ENCODE peak calls at places on chromosome 18, in five cellular contexts. O, X, I, T and V are unnamed samples.

GRCh38 chr18:48861181-48861715 is 89.5 kb downstream of the SMAD7 start:
- DNase-seq in O (no peak), X (no peak), I (no peak), T (no peak), V (no peak)

GRCh38 chr18:50182516-50182915 is 12.4 kb downstream of the MYO5B start:
- DNase-seq in O (no peak), X (no peak), I (no peak), T (no peak), V (no peak)

GRCh38 chr18:48845174-48845573 is 105.6 kb downstream of the SMAD7 start:
- DNase-seq in O (no peak), X (no peak), I (no peak), T (peak; percentile 37), V (no peak)

GRCh38 chr18:53799134-53799533 is 425.3 kb downstream of the MBD2 start:
- DNase-seq in O (no peak), X (no peak), I (no peak), T (no peak), V (no peak)

GRCh38 chr18:44725300-44726096 is 44.8 kb downstream of the SETBP1 start:
- DNase-seq in O (peak; percentile 51), X (peak; percentile 17), I (no peak), T (peak; percentile 75), V (no peak)

GRCh38 chr18:56661414-56662101 is 10.4 kb downstream of the WDR7 start:
- DNase-seq in O (no peak), X (no peak), I (no peak), T (no peak), V (no peak)

GRCh38 chr18:52670903-52671302 is 330.9 kb downstream of the DCC start:
- DNase-seq in O (no peak), X (no peak), I (no peak), T (no peak), V (no peak)

GRCh38 chr18:183769-184168 is 25.4 kb downstream of the USP14 start:
- DNase-seq in O (no peak), X (no peak), I (no peak), T (peak; percentile 31), V (no peak)

GRCh38 chr18:393558-393957 is 106.9 kb downstream of the COLEC12 start:
- DNase-seq in O (no peak), X (no peak), I (no peak), T (no peak), V (no peak)

GRCh38 chr18:27954226-27954625 is 222.7 kb downstream of the CDH2 start:
- DNase-seq in O (no peak), X (peak; percentile 35), I (no peak), T (no peak), V (no peak)

GRCh38 chr18:74976331-74976909 is 232.5 kb downstream of the PTGR3 start:
- DNase-seq in O (no peak), X (no peak), I (no peak), T (no peak), V (no peak)

GRCh38 chr18:32851936-32852335 is 79.1 kb upstream of the KLHL14 start:
- DNase-seq in O (no peak), X (no peak), I (no peak), T (no peak), V (no peak)

GRCh38 chr18:32848836-32849235 is 76.0 kb upstream of the KLHL14 start:
- DNase-seq in O (no peak), X (no peak), I (no peak), T (no peak), V (no peak)

GRCh38 chr18:32847719-32848118 is 74.9 kb upstream of the KLHL14 start:
- DNase-seq in O (no peak), X (no peak), I (no peak), T (no peak), V (no peak)
- TF ChIP-seq CTCF in O (no peak), X (no peak), I (no peak), T (no peak), V (peak; percentile 30)

DNA sequence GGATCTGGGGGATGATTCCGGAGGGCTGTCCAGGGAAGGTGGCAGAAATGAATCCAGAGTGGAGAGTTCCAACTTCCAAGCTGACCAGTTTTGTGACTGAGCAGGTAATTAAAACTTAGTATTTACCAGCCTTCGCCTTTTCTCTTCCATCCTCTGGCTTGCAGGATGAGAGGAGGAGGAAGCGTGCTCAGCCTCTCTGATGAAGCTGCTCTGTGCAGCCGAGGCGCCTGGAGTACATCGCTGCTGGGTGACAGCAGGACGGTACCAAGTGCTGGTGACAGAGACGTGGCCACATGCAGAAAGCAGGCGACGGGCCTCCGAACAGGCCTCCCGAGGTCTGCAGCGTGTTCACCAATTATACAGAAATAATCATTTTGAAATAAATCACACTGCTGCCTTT is 95.0 kb downstream of the MBP start:
- DNase-seq in O (no peak), X (no peak), I (no peak), T (no peak), V (no peak)
- TF ChIP-seq CTCF in O (no peak), X (no peak), I (no peak), T (no peak), V (no peak)

GRCh38 chr18:24089059-24089458 is 49.8 kb upstream of the CABYR start:
- DNase-seq in O (no peak), X (no peak), I (no peak), T (no peak), V (no peak)

GRCh38 chr18:24089626-24090337 is 49.1 kb upstream of the CABYR start:
- DNase-seq in O (no peak), X (no peak), I (no peak), T (no peak), V (no peak)

GRCh38 chr18:24083550-24083949 is 55.3 kb upstream of the CABYR start:
- DNase-seq in O (no peak), X (no peak), I (no peak), T (no peak), V (no peak)

GRCh38 chr18:24090876-24091275 is 48.0 kb upstream of the CABYR start:
- DNase-seq in O (no peak), X (no peak), I (no peak), T (no peak), V (no peak)

DNA sequence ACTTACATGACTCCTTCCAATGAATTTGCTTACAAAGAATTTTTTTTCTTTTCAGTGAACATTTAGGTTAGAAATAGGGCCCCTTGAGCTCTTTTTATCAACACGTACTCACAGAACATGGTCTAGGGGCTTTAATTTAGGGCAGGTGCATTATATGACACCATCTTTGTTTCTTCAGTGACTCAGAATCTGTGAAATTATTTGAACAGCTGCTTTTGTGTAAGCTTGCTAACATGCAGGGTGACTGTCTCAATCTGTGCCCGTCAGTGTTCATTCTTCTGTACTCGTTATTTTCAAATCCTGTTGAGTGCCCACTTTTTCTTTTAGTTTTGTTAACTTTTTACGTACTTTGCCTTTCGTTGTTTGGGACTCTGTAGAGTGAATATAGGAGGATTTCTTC is 52.8 kb upstream of the CABYR start:
- DNase-seq in O (no peak), X (no peak), I (no peak), T (no peak), V (no peak)
- TF ChIP-seq CTCF in O (no peak), X (no peak), I (no peak), T (no peak), V (no peak)

GRCh38 chr18:79030680-79031079 is 38.5 kb upstream of the ATP9B start:
- DNase-seq in O (no peak), X (no peak), I (no peak), T (no peak), V (no peak)

GRCh38 chr18:79022603-79023002 is 43.0 kb downstream of the SALL3 start:
- DNase-seq in O (no peak), X (no peak), I (no peak), T (no peak), V (no peak)

DNA sequence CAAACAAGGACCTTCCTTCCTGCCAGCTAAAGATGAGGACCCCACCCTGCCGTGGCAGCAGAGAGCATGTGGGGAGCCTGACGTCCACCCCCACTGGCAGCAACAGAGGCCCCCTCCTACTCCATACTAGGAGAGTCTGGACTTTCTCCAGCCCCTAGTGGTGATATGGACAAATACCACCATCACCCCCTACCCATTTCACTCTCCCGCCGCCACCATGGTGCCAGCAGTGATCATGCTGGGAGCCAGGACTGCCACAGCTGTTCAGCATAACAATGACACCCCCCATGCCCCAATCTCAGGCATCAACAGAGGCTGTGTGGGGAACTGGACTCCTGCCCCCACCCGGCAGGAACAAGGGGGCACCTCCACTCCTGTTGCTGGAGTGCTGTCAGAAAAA is 42.7 kb upstream of the ATP9B start:
- DNase-seq in O (no peak), X (no peak), I (no peak), T (no peak), V (no peak)
- TF ChIP-seq CTCF in O (no peak), X (no peak), I (no peak), T (peak; percentile 22), V (peak; percentile 57)

GRCh38 chr18:31420524-31420923 is 27.0 kb upstream of the DSG3 start:
- DNase-seq in O (no peak), X (no peak), I (no peak), T (no peak), V (no peak)

GRCh38 chr18:31428211-31428610 is 19.3 kb upstream of the DSG3 start:
- DNase-seq in O (no peak), X (no peak), I (no peak), T (no peak), V (no peak)

GRCh38 chr18:31426021-31426420 is 21.5 kb upstream of the DSG3 start:
- DNase-seq in O (no peak), X (no peak), I (no peak), T (no peak), V (no peak)

GRCh38 chr18:31427010-31427409 is 20.5 kb upstream of the DSG3 start:
- DNase-seq in O (no peak), X (no peak), I (no peak), T (no peak), V (no peak)

DNA sequence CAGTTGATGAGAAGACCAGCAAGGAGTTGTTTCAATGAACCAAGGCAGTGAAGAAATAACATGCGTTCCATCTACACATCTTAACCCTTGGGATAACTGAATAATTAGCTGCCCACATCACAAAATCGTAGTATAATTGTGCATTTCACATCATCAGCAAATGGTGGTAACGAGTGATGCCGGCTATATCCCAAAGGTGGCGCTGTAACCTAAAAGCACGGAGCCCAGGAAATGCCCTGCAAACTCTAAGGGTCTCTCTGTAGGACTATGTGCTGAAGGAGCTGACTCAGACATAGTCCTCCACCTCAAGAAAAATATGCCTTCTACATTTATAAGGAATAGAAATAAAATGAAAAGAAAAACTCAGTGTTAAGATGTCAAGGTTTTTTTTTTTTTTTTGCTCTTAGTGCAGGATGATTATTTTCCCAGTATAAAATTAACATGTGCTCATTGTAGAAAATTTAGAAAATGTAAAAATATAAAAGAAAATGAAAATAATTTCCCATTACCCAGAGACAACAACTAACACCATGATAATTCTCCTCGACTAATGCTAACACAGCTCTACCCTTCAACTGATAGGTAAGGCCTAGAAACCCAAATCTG is 23.1 kb upstream of the DSG3 start:
- DNase-seq in O (no peak), X (no peak), I (no peak), T (peak; percentile 40), V (no peak)
- TF ChIP-seq CTCF in O (peak; percentile 29), X (peak; percentile 23), I (peak; percentile 70), T (peak; percentile 81), V (peak; percentile 84)

DNA sequence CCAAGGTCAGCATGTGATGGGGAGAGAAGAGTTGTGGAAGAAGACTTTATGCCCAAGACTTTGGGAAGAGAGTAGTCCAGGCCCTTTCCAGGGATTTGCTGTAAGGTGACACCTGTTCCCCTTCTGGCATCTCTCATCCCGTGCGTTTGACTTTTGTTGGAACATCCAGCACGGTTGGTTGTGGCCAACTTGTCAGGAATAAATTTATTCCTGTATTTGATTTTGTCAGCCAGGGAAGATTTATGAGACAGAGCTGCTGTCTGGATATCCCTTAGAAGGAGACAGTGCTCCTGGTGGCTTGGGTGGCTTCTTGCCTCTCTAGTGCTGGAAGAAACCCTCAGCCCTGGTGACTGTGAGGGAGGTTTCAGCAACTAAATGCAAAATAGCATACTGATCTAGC is 121.5 kb downstream of the PTPRM start:
- DNase-seq in O (no peak), X (no peak), I (no peak), T (no peak), V (no peak)
- TF ChIP-seq CTCF in O (no peak), X (no peak), I (no peak), T (no peak), V (no peak)

GRCh38 chr18:33184918-33185317 is 255.6 kb downstream of the CCDC178 start:
- DNase-seq in O (no peak), X (no peak), I (no peak), T (no peak), V (no peak)
- TF ChIP-seq CTCF in O (no peak), X (no peak), I (no peak), T (no peak), V (peak; percentile 40)